ENCODE peak calls at places on chromosome X, in seven cellular contexts. One of them, this sample, is unnamed.

GRCh38 chrX:56783450-56783831 is 54.4 kb downstream of the NBDY start:
- DNase-seq in SK-N-SH: peak; percentile 42
- DNase-seq in H1: no peak
- DNase-seq in A549: no peak
- DNase-seq in IMR-90: peak; percentile 65
- DNase-seq in GM12878: peak; percentile 91
- DNase-seq in HepG2: no peak
- DNase-seq in this sample: no peak

GRCh38 chrX:119015407-119016242 is 41.2 kb downstream of the LONRF3 start:
- DNase-seq in SK-N-SH: no peak
- DNase-seq in H1: no peak
- DNase-seq in A549: peak; percentile 14
- DNase-seq in IMR-90: peak; percentile 80
- DNase-seq in GM12878: peak; percentile 40
- DNase-seq in HepG2: no peak
- DNase-seq in this sample: peak; percentile 56

GRCh38 chrX:40172169-40172979 is 74.6 kb upstream of the BCOR start:
- DNase-seq in SK-N-SH: no peak
- DNase-seq in H1: peak; percentile 50
- DNase-seq in A549: no peak
- DNase-seq in IMR-90: peak; percentile 44
- DNase-seq in GM12878: no peak
- DNase-seq in HepG2: no peak
- DNase-seq in this sample: peak; percentile 76

GRCh38 chrX:46381630-46382029 is 163.6 kb downstream of the ZNF674 start:
- DNase-seq in SK-N-SH: no peak
- DNase-seq in H1: peak; percentile 46
- DNase-seq in A549: no peak
- DNase-seq in IMR-90: peak; percentile 17
- DNase-seq in GM12878: peak; percentile 4
- DNase-seq in HepG2: peak; percentile 6
- DNase-seq in this sample: peak; percentile 6

GRCh38 chrX:106286053-106286650 is 118.0 kb downstream of the PWWP3B start:
- DNase-seq in SK-N-SH: no peak
- DNase-seq in H1: no peak
- DNase-seq in A549: no peak
- DNase-seq in IMR-90: no peak
- DNase-seq in GM12878: no peak
- DNase-seq in HepG2: peak; percentile 50
- DNase-seq in this sample: no peak

GRCh38 chrX:24231169-24231568 is 81.6 kb downstream of the ZFX start:
- DNase-seq in SK-N-SH: no peak
- DNase-seq in H1: no peak
- DNase-seq in A549: peak; percentile 44
- DNase-seq in IMR-90: peak; percentile 93
- DNase-seq in GM12878: no peak
- DNase-seq in HepG2: no peak
- DNase-seq in this sample: peak; percentile 74

GRCh38 chrX:30153175-30153880 is 62.0 kb upstream of the MAGEB2 start:
- DNase-seq in SK-N-SH: no peak
- DNase-seq in H1: no peak
- DNase-seq in A549: no peak
- DNase-seq in IMR-90: no peak
- DNase-seq in GM12878: no peak
- DNase-seq in HepG2: no peak
- DNase-seq in this sample: no peak

GRCh38 chrX:79336869-79337815 is 30.0 kb downstream of the ITM2A start:
- DNase-seq in SK-N-SH: no peak
- DNase-seq in H1: no peak
- DNase-seq in A549: no peak
- DNase-seq in IMR-90: no peak
- DNase-seq in GM12878: no peak
- DNase-seq in HepG2: no peak
- DNase-seq in this sample: peak; percentile 6

GRCh38 chrX:152619897-152620296 is 17.8 kb upstream of the GABRQ start:
- DNase-seq in SK-N-SH: no peak
- DNase-seq in H1: no peak
- DNase-seq in A549: no peak
- DNase-seq in IMR-90: no peak
- DNase-seq in GM12878: no peak
- DNase-seq in HepG2: no peak
- DNase-seq in this sample: no peak

GRCh38 chrX:15988661-15989603 is 134.3 kb upstream of the AP1S2 start:
- DNase-seq in SK-N-SH: no peak
- DNase-seq in H1: no peak
- DNase-seq in A549: no peak
- DNase-seq in IMR-90: peak; percentile 82
- DNase-seq in GM12878: no peak
- DNase-seq in HepG2: no peak
- DNase-seq in this sample: no peak

GRCh38 chrX:113202601-113203000 is 362.0 kb upstream of the AMOT start:
- DNase-seq in SK-N-SH: no peak
- DNase-seq in H1: no peak
- DNase-seq in A549: no peak
- DNase-seq in IMR-90: no peak
- DNase-seq in GM12878: no peak
- DNase-seq in HepG2: no peak
- DNase-seq in this sample: no peak

GRCh38 chrX:119041175-119041574 is 31.6 kb upstream of the CT47C1 start:
- DNase-seq in SK-N-SH: no peak
- DNase-seq in H1: no peak
- DNase-seq in A549: peak; percentile 44
- DNase-seq in IMR-90: peak; percentile 88
- DNase-seq in GM12878: no peak
- DNase-seq in HepG2: peak; percentile 73
- DNase-seq in this sample: peak; percentile 35

GRCh38 chrX:97790850-97791249 is 907.1 kb downstream of the RPA4 start:
- DNase-seq in SK-N-SH: no peak
- DNase-seq in H1: no peak
- DNase-seq in A549: no peak
- DNase-seq in IMR-90: no peak
- DNase-seq in GM12878: no peak
- DNase-seq in HepG2: no peak
- DNase-seq in this sample: no peak

GRCh38 chrX:26918633-26919032 is 544.5 kb downstream of the PPP4R3C start:
- DNase-seq in SK-N-SH: peak; percentile 16
- DNase-seq in H1: no peak
- DNase-seq in A549: no peak
- DNase-seq in IMR-90: no peak
- DNase-seq in GM12878: no peak
- DNase-seq in HepG2: peak; percentile 23
- DNase-seq in this sample: peak; percentile 2

GRCh38 chrX:122501652-122502051 is 682.4 kb upstream of the GRIA3 start:
- DNase-seq in SK-N-SH: no peak
- DNase-seq in H1: no peak
- DNase-seq in A549: no peak
- DNase-seq in IMR-90: no peak
- DNase-seq in GM12878: no peak
- DNase-seq in HepG2: no peak
- DNase-seq in this sample: no peak

GRCh38 chrX:29518100-29518499 is 697.3 kb upstream of the MAGEB2 start:
- DNase-seq in SK-N-SH: no peak
- DNase-seq in H1: no peak
- DNase-seq in A549: no peak
- DNase-seq in IMR-90: no peak
- DNase-seq in GM12878: no peak
- DNase-seq in HepG2: no peak
- DNase-seq in this sample: no peak

GRCh38 chrX:15864629-15865028 is 10.0 kb upstream of the AP1S2 start:
- DNase-seq in SK-N-SH: no peak
- DNase-seq in H1: no peak
- DNase-seq in A549: no peak
- DNase-seq in IMR-90: peak; percentile 60
- DNase-seq in GM12878: no peak
- DNase-seq in HepG2: no peak
- DNase-seq in this sample: no peak

GRCh38 chrX:16826207-16826606 is 39.9 kb downstream of the TXLNG start:
- DNase-seq in SK-N-SH: peak; percentile 44
- DNase-seq in H1: no peak
- DNase-seq in A549: peak; percentile 41
- DNase-seq in IMR-90: peak; percentile 74
- DNase-seq in GM12878: no peak
- DNase-seq in HepG2: peak; percentile 78
- DNase-seq in this sample: peak; percentile 28

GRCh38 chrX:109373468-109373867 is 108.4 kb downstream of the GUCY2F start:
- DNase-seq in SK-N-SH: no peak
- DNase-seq in H1: no peak
- DNase-seq in A549: no peak
- DNase-seq in IMR-90: no peak
- DNase-seq in GM12878: no peak
- DNase-seq in HepG2: no peak
- DNase-seq in this sample: no peak

GRCh38 chrX:30561191-30561590 is 16.4 kb downstream of the TASL start:
- DNase-seq in SK-N-SH: no peak
- DNase-seq in H1: no peak
- DNase-seq in A549: no peak
- DNase-seq in IMR-90: no peak
- DNase-seq in GM12878: no peak
- DNase-seq in HepG2: no peak
- DNase-seq in this sample: no peak

GRCh38 chrX:12988797-12989196 is 13.9 kb downstream of the TMSB4X start:
- DNase-seq in SK-N-SH: no peak
- DNase-seq in H1: no peak
- DNase-seq in A549: peak; percentile 57
- DNase-seq in IMR-90: peak; percentile 74
- DNase-seq in GM12878: no peak
- DNase-seq in HepG2: peak; percentile 73
- DNase-seq in this sample: peak; percentile 20

GRCh38 chrX:129726307-129727111 is 12.3 kb upstream of the XPNPEP2 start:
- DNase-seq in SK-N-SH: peak; percentile 51
- DNase-seq in H1: peak; percentile 75
- DNase-seq in A549: peak; percentile 36
- DNase-seq in IMR-90: peak; percentile 69
- DNase-seq in GM12878: no peak
- DNase-seq in HepG2: peak; percentile 21
- DNase-seq in this sample: peak; percentile 46

GRCh38 chrX:129875669-129876068 is 30.3 kb upstream of the UTP14A start:
- DNase-seq in SK-N-SH: no peak
- DNase-seq in H1: no peak
- DNase-seq in A549: no peak
- DNase-seq in IMR-90: peak; percentile 76
- DNase-seq in GM12878: no peak
- DNase-seq in HepG2: no peak
- DNase-seq in this sample: no peak

GRCh38 chrX:153688534-153688899 is 791 bp downstream of the SLC6A8 start:
- DNase-seq in SK-N-SH: no peak
- DNase-seq in H1: no peak
- DNase-seq in A549: no peak
- DNase-seq in IMR-90: no peak
- DNase-seq in GM12878: no peak
- DNase-seq in HepG2: no peak
- DNase-seq in this sample: no peak

GRCh38 chrX:7068939-7069367 is 78.6 kb upstream of the STS start:
- DNase-seq in SK-N-SH: peak; percentile 65
- DNase-seq in H1: peak; percentile 59
- DNase-seq in A549: no peak
- DNase-seq in IMR-90: no peak
- DNase-seq in GM12878: no peak
- DNase-seq in HepG2: no peak
- DNase-seq in this sample: no peak

GRCh38 chrX:817759-818158 is 187.2 kb downstream of the SHOX start:
- DNase-seq in SK-N-SH: no peak
- DNase-seq in H1: no peak
- DNase-seq in A549: no peak
- DNase-seq in IMR-90: no peak
- DNase-seq in GM12878: no peak
- DNase-seq in HepG2: no peak
- DNase-seq in this sample: no peak

GRCh38 chrX:17669891-17670290 is 67.4 kb upstream of the SCML1 start:
- DNase-seq in SK-N-SH: no peak
- DNase-seq in H1: no peak
- DNase-seq in A549: no peak
- DNase-seq in IMR-90: no peak
- DNase-seq in GM12878: no peak
- DNase-seq in HepG2: no peak
- DNase-seq in this sample: no peak

GRCh38 chrX:26586570-26586969 is 370.6 kb downstream of the MAGEB5 start:
- DNase-seq in SK-N-SH: no peak
- DNase-seq in H1: no peak
- DNase-seq in A549: no peak
- DNase-seq in IMR-90: no peak
- DNase-seq in GM12878: no peak
- DNase-seq in HepG2: no peak
- DNase-seq in this sample: no peak

GRCh38 chrX:149470960-149471359 is 34.1 kb downstream of the IDS start:
- DNase-seq in SK-N-SH: peak; percentile 78
- DNase-seq in H1: peak; percentile 87
- DNase-seq in A549: peak; percentile 68
- DNase-seq in IMR-90: peak; percentile 44
- DNase-seq in GM12878: no peak
- DNase-seq in HepG2: peak; percentile 16
- DNase-seq in this sample: peak; percentile 82

DNA sequence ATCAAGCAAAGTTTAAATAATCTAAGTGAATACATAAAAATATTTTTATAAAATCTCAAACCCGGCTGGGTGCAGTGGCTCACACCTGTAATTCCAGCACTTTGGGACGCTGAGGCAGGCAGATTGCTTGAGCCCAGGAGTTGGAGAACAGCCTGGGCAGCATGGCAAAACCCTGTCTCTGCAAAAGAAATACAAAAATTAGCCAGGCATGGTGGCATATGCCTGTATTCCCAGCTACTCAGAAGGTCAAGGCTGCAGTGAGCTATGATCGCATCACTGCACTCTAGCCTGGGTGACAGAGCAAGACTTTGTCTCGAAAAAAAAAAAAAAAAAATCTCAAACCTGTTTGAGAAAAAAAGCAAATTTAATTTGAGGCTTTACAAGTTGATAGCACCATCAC is 96.9 kb upstream of the GPR34 start:
- DNase-seq in SK-N-SH: no peak
- DNase-seq in H1: no peak
- DNase-seq in A549: no peak
- DNase-seq in IMR-90: no peak
- DNase-seq in GM12878: no peak
- DNase-seq in HepG2: no peak
- DNase-seq in this sample: no peak
- TF ChIP-seq RFX5 in SK-N-SH: no peak
- TF ChIP-seq RFX5 in H1: no peak
- TF ChIP-seq RFX5 in A549: no peak
- TF ChIP-seq RFX5 in IMR-90: no peak
- TF ChIP-seq RFX5 in GM12878: no peak
- TF ChIP-seq RFX5 in HepG2: no peak
- TF ChIP-seq RFX5 in this sample: no peak

GRCh38 chrX:11531226-11531625 is 134.5 kb downstream of the ARHGAP6 start:
- DNase-seq in SK-N-SH: no peak
- DNase-seq in H1: no peak
- DNase-seq in A549: no peak
- DNase-seq in IMR-90: peak; percentile 22
- DNase-seq in GM12878: no peak
- DNase-seq in HepG2: no peak
- DNase-seq in this sample: no peak
- TF ChIP-seq RFX5 in SK-N-SH: no peak
- TF ChIP-seq RFX5 in H1: no peak
- TF ChIP-seq RFX5 in A549: no peak
- TF ChIP-seq RFX5 in IMR-90: no peak
- TF ChIP-seq RFX5 in GM12878: no peak
- TF ChIP-seq RFX5 in HepG2: no peak
- TF ChIP-seq RFX5 in this sample: no peak

GRCh38 chrX:134406977-134407376 is 53.0 kb upstream of the HPRT1 start:
- DNase-seq in SK-N-SH: no peak
- DNase-seq in H1: no peak
- DNase-seq in A549: no peak
- DNase-seq in IMR-90: no peak
- DNase-seq in GM12878: no peak
- DNase-seq in HepG2: no peak
- DNase-seq in this sample: peak; percentile 54
- TF ChIP-seq RFX5 in SK-N-SH: no peak
- TF ChIP-seq RFX5 in H1: no peak
- TF ChIP-seq RFX5 in A549: no peak
- TF ChIP-seq RFX5 in IMR-90: no peak
- TF ChIP-seq RFX5 in GM12878: no peak
- TF ChIP-seq RFX5 in HepG2: no peak
- TF ChIP-seq RFX5 in this sample: no peak

GRCh38 chrX:14050704-14051103 is 21.0 kb upstream of the GEMIN8 start:
- DNase-seq in SK-N-SH: no peak
- DNase-seq in H1: no peak
- DNase-seq in A549: no peak
- DNase-seq in IMR-90: peak; percentile 10
- DNase-seq in GM12878: no peak
- DNase-seq in HepG2: no peak
- DNase-seq in this sample: no peak
- TF ChIP-seq RFX5 in SK-N-SH: no peak
- TF ChIP-seq RFX5 in H1: no peak
- TF ChIP-seq RFX5 in A549: no peak
- TF ChIP-seq RFX5 in IMR-90: no peak
- TF ChIP-seq RFX5 in GM12878: no peak
- TF ChIP-seq RFX5 in HepG2: no peak
- TF ChIP-seq RFX5 in this sample: no peak